ENCODE peak calls at places on chromosome 18, in eight cellular contexts. R, D, Q, K, E, T, J and L are unnamed samples. For H3K4me1, the result is how much of the 10 kb centered on the place peaks cover.

GRCh38 chr18:62131305-62131909 is 55.4 kb downstream of the PIGN start:
- DNase-seq in E (peak), R (no peak), Q (no peak), K (peak), J (peak), T (peak), D (peak), L (peak)

GRCh38 chr18:63161728-63162195 is 157.8 kb downstream of the BCL2 start:
- DNase-seq in T (no peak), R (peak), J (peak), Q (peak), D (peak), K (peak), E (peak), L (no peak)

GRCh38 chr18:73461038-73461779 is 593.4 kb upstream of the NETO1 start:
- DNase-seq in E (no peak), K (no peak), T (no peak), Q (no peak), R (no peak), J (no peak), D (no peak), L (peak)

GRCh38 chr18:54222922-54223567 is 1.4 kb downstream of the MBD2 start:
- DNase-seq in Q (no peak), R (no peak), J (peak), T (peak), E (no peak), D (peak), K (peak), L (no peak)

GRCh38 chr18:57969824-57970223 is 74.2 kb upstream of the NEDD4L start:
- DNase-seq in E (no peak), K (no peak), D (no peak), T (no peak), Q (no peak), J (no peak), R (no peak), L (no peak)

GRCh38 chr18:34710430-34711386 is 610 bp downstream of the DTNA start:
- DNase-seq in R (no peak), K (no peak), D (no peak), T (no peak), J (no peak), Q (no peak), E (no peak), L (no peak)

GRCh38 chr18:36711813-36712444 is 116.9 kb downstream of the TPGS2 start:
- DNase-seq in T (no peak), Q (no peak), E (peak), D (peak), R (no peak), K (no peak), J (no peak), L (no peak)

GRCh38 chr18:36568487-36568886 is 260.3 kb downstream of the TPGS2 start:
- DNase-seq in Q (no peak), E (no peak), D (no peak), J (no peak), R (no peak), T (no peak), K (no peak), L (no peak)

GRCh38 chr18:45014047-45014501 is 333.4 kb downstream of the SETBP1 start:
- DNase-seq in T (no peak), R (no peak), K (no peak), Q (peak), D (no peak), E (no peak), J (no peak), L (no peak)

GRCh38 chr18:64032312-64032711 is 62.4 kb downstream of the SERPINB8 start:
- DNase-seq in J (no peak), K (no peak), D (no peak), E (no peak), T (no peak), Q (no peak), R (no peak), L (no peak)

GRCh38 chr18:13035249-13035914 is 44.2 kb downstream of the CEP192 start:
- DNase-seq in Q (no peak), D (no peak), J (no peak), R (no peak), E (no peak), K (no peak), T (no peak), L (no peak)

GRCh38 chr18:50969448-50969847 is 1.6 kb downstream of the ELAC1 start:
- DNase-seq in R (no peak), K (no peak), J (no peak), T (no peak), D (no peak), E (no peak), Q (no peak), L (no peak)

GRCh38 chr18:77111449-77112160 is 21.0 kb downstream of the MBP start:
- DNase-seq in T (no peak), Q (peak), E (no peak), R (no peak), K (no peak), J (peak), D (no peak), L (no peak)

GRCh38 chr18:28725876-28726275 is 548.9 kb upstream of the CDH2 start:
- DNase-seq in R (no peak), J (no peak), T (no peak), E (no peak), D (no peak), K (no peak), Q (no peak), L (no peak)

GRCh38 chr18:34222025-34222395 is 2.7 kb downstream of the NOL4 start:
- DNase-seq in Q (no peak), J (no peak), E (no peak), R (peak), T (no peak), D (no peak), K (no peak), L (no peak)

GRCh38 chr18:34643982-34644381 is 66.1 kb upstream of the DTNA start:
- DNase-seq in T (no peak), E (no peak), K (no peak), Q (no peak), D (no peak), J (no peak), R (no peak), L (no peak)

GRCh38 chr18:46480187-46480586 is 176.8 kb downstream of the LOXHD1 start:
- DNase-seq in R (no peak), T (no peak), J (no peak), D (no peak), E (no peak), Q (no peak), K (no peak), L (no peak)

GRCh38 chr18:61589724-61590065 is 256.5 kb downstream of the CDH20 start:
- DNase-seq in E (peak), R (no peak), T (no peak), D (no peak), Q (no peak), K (no peak), J (no peak), L (no peak)

GRCh38 chr18:36088256-36088655 is 20.9 kb upstream of the RPRD1A start:
- DNase-seq in J (no peak), E (no peak), D (no peak), K (no peak), R (no peak), Q (no peak), T (no peak), L (no peak)

GRCh38 chr18:1965541-1965940 is 605.8 kb downstream of the METTL4 start:
- DNase-seq in J (no peak), D (no peak), Q (no peak), T (no peak), K (no peak), R (no peak), E (no peak), L (no peak)

GRCh38 chr18:24003903-24004640 is 10.5 kb upstream of the TTC39C start:
- DNase-seq in Q (no peak), T (no peak), J (no peak), K (no peak), E (no peak), R (no peak), D (no peak), L (no peak)

GRCh38 chr18:70496749-70497294 is 208.0 kb downstream of the SOCS6 start:
- DNase-seq in T (no peak), Q (no peak), E (no peak), J (no peak), K (no peak), D (no peak), R (no peak), L (no peak)

GRCh38 chr18:35408843-35409261 is 31.7 kb upstream of the ZNF396 start:
- DNase-seq in R (no peak), T (no peak), Q (no peak), D (peak), E (no peak), J (peak), K (no peak), L (no peak)

GRCh38 chr18:69725855-69726508 is 221.7 kb downstream of the CD226 start:
- DNase-seq in D (no peak), T (no peak), J (no peak), Q (no peak), R (no peak), E (no peak), K (no peak), L (no peak)

GRCh38 chr18:56953444-56953843 is 193.4 kb upstream of the BOD1L2 start:
- DNase-seq in T (no peak), Q (no peak), R (no peak), J (no peak), K (no peak), E (no peak), D (no peak), L (no peak)

GRCh38 chr18:51196811-51197660 is 445 bp downstream of the MEX3C start:
- DNase-seq in T (peak), E (peak), D (peak), R (peak), K (peak), J (peak), Q (peak), L (peak)

GRCh38 chr18:54358495-54358793 is 738 bp downstream of the C18orf54 start:
- DNase-seq in K (no peak), R (no peak), T (no peak), Q (no peak), E (peak), J (no peak), D (no peak), L (peak)

GRCh38 chr18:22689711-22690110 is 243.4 kb upstream of the RBBP8 start:
- DNase-seq in R (no peak), K (no peak), E (no peak), T (no peak), Q (no peak), J (no peak), D (no peak), L (no peak)
- H3K4me1 ChIP-seq in R (under half), K (under half), E (under half), T (under half), Q (under half), J (under half), D (under half), L (under half)

DNA sequence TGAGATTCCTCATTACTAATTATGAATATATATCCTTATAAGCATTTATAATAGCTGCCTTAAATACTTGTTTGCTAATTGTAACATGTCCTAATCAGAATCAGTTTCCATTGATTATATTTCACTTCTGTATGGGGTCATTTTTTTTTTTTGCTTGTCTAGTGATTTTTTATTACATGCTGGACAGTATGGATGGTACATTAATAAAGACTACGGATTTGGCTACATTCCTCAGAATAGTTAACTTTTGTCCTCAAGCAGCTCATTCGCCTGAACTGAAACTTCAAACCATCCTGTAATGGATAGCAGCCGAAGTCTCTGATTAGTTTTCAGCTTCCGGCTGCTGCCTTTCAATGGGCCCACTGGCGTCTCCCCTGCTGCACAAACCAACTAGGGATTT is 11.7 kb downstream of the TGIF1 start:
- DNase-seq in E (no peak), J (no peak), K (no peak), D (no peak), T (no peak), R (no peak), Q (no peak), L (no peak)
- H3K4me1 ChIP-seq in E (under half), J (under half), K (under half), D (under half), T (under half), R (under half), Q (under half), L (under half)

GRCh38 chr18:8795586-8795985 is 90.2 kb downstream of the MTCL1 start:
- DNase-seq in E (no peak), T (no peak), J (no peak), D (no peak), Q (no peak), K (no peak), R (no peak), L (no peak)
- H3K4me1 ChIP-seq in E (under half), T (under half), J (under half), D (under half), Q (under half), K (under half), R (under half), L (under half)

GRCh38 chr18:27394687-27395086 is 209.6 kb upstream of the CHST9 start:
- DNase-seq in D (no peak), E (no peak), J (no peak), K (no peak), Q (no peak), T (no peak), R (no peak), L (no peak)
- H3K4me1 ChIP-seq in D (under half), E (under half), J (under half), K (under half), Q (under half), T (under half), R (under half), L (under half)

GRCh38 chr18:11947214-11948119 is 33.8 kb upstream of the IMPA2 start:
- DNase-seq in E (peak), R (peak), J (peak), K (peak), Q (peak), D (peak), T (no peak), L (peak)

GRCh38 chr18:11951390-11951851 is 29.9 kb upstream of the IMPA2 start:
- DNase-seq in D (no peak), T (no peak), Q (no peak), E (no peak), K (no peak), R (peak), J (no peak), L (no peak)

GRCh38 chr18:11946756-11947155 is 34.6 kb upstream of the IMPA2 start:
- DNase-seq in E (no peak), J (no peak), D (no peak), T (no peak), R (peak), K (no peak), Q (peak), L (no peak)

GRCh38 chr18:11950824-11951223 is 30.5 kb upstream of the IMPA2 start:
- DNase-seq in E (no peak), J (no peak), D (no peak), K (no peak), Q (no peak), T (no peak), R (no peak), L (no peak)

GRCh38 chr18:11948852-11949523 is 32.3 kb upstream of the IMPA2 start:
- DNase-seq in E (no peak), K (no peak), R (peak), Q (no peak), T (no peak), D (no peak), J (no peak), L (no peak)
- H3K4me1 ChIP-seq in E (under half), K (under half), R (under half), Q (under half), T (under half), D (under half), J (under half), L (under half)

DNA sequence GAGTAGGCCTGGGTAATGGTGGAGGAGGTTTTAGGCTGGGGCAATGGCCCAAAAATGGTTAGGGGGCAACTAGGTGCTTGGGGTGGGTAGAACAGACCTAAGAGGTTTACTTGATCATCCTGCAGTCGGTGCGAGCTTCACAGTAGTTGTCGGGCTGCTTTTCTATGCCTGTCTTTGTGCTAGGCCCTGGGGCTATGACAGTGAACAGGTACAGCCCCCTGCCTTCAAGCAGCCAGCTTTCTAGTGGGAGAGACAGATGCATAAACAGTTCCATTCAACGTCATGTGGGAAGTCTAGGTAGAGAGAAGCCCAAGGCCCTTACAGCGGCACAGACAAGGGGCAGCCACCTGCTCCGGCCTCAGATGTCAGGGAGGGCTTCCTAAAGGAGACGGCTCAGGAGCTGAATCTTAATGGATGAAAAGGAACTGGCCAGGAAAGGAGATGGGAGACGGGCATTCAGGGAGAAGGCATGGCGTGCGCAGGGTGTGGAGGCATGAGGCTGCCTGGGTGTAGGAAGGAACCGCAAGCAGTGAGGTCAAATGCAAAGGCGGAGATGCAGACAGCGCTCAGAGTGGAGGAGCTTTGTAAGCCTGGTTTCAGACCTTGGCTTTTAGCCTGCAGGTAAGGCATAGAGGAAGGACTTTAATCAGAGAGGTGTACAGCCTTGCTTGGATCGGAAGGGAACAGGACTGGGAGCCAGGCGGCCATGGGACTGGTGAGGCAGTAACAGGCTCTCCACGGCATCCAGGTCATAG is 6.0 kb downstream of the CTIF start:
- DNase-seq in E (no peak), K (no peak), R (peak), D (no peak), T (no peak), Q (no peak), J (no peak), L (no peak)
- H3K4me1 ChIP-seq in E (half or more), K (under half), R (under half), D (under half), T (under half), Q (half or more), J (under half), L (under half)

GRCh38 chr18:48838921-48839818 is 111.6 kb downstream of the SMAD7 start:
- DNase-seq in E (no peak), J (no peak), T (no peak), D (no peak), Q (peak), K (no peak), R (peak), L (no peak)

GRCh38 chr18:48836231-48836805 is 114.4 kb downstream of the SMAD7 start:
- DNase-seq in R (peak), J (no peak), D (no peak), Q (peak), E (no peak), T (no peak), K (no peak), L (peak)

GRCh38 chr18:48838166-48838775 is 112.5 kb downstream of the SMAD7 start:
- DNase-seq in E (no peak), T (no peak), D (no peak), Q (peak), R (peak), J (no peak), K (no peak), L (no peak)

GRCh38 chr18:48836806-48837615 is 113.8 kb downstream of the SMAD7 start:
- DNase-seq in Q (peak), J (no peak), K (no peak), E (no peak), R (peak), D (no peak), T (no peak), L (no peak)

DNA sequence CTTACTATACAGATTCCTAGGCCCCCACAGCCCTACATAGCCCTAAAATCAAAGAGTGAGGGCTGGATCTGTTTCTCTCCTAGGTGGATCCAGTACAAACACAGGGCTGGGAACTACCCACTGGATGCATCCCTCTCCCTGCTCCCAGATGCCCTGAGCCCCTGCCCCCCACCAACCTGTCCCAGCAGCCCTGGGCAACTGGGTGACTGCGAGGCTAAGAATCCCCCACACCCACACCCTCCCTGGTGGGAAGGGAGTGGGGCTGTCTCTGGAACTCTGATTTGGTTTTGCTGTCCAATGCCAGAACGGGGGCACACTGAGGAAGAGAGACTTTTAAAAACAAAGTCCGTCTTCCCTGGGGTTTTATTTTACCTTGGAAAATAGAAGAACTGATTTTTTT is 113.1 kb downstream of the SMAD7 start:
- DNase-seq in Q (peak), K (no peak), J (no peak), E (no peak), T (no peak), D (no peak), R (peak), L (no peak)
- H3K4me1 ChIP-seq in Q (half or more), K (half or more), J (under half), E (half or more), T (under half), D (under half), R (under half), L (under half)